ENCODE peak calls at places on chromosomes 2 and 18, in nine cellular contexts. One of them, this sample, is unnamed. For H3K9me3 and H3K27me3, the result is how much of the 10 kb centered on the place peaks cover.

GRCh38 chr18:58093311-58093790 is 49.3 kb downstream of the NEDD4L start:
- DNase-seq in cardiac muscle cell: no peak
- DNase-seq in GM23248: no peak
- DNase-seq in mesenchymal stem cell: no peak
- DNase-seq in NT2/D1: no peak
- DNase-seq in tibial artery: no peak
- DNase-seq in mammary epithelial cell: no peak
- DNase-seq in heart left ventricle: no peak
- DNase-seq in uterus: no peak
- DNase-seq in this sample: no peak

GRCh38 chr2:98875081-98875728 is 60.8 kb downstream of the CRACDL start:
- DNase-seq in cardiac muscle cell: no peak
- DNase-seq in GM23248: no peak
- DNase-seq in mesenchymal stem cell: no peak
- DNase-seq in NT2/D1: no peak
- DNase-seq in tibial artery: no peak
- DNase-seq in mammary epithelial cell: no peak
- DNase-seq in heart left ventricle: no peak
- DNase-seq in uterus: no peak
- DNase-seq in this sample: no peak

GRCh38 chr2:42171396-42171971 is 2.3 kb downstream of the EML4 start:
- DNase-seq in cardiac muscle cell: no peak
- DNase-seq in GM23248: no peak
- DNase-seq in mesenchymal stem cell: peak
- DNase-seq in NT2/D1: no peak
- DNase-seq in tibial artery: no peak
- DNase-seq in mammary epithelial cell: no peak
- DNase-seq in heart left ventricle: no peak
- DNase-seq in uterus: no peak
- DNase-seq in this sample: no peak

GRCh38 chr2:10166489-10167295 is 44.2 kb downstream of the RRM2 start:
- DNase-seq in cardiac muscle cell: no peak
- DNase-seq in GM23248: no peak
- DNase-seq in mesenchymal stem cell: no peak
- DNase-seq in NT2/D1: no peak
- DNase-seq in tibial artery: no peak
- DNase-seq in mammary epithelial cell: no peak
- DNase-seq in heart left ventricle: no peak
- DNase-seq in uterus: no peak
- DNase-seq in this sample: no peak

GRCh38 chr18:32612651-32613050 is 142.0 kb upstream of the GAREM1 start:
- DNase-seq in cardiac muscle cell: no peak
- DNase-seq in GM23248: no peak
- DNase-seq in mesenchymal stem cell: no peak
- DNase-seq in NT2/D1: no peak
- DNase-seq in tibial artery: no peak
- DNase-seq in mammary epithelial cell: no peak
- DNase-seq in heart left ventricle: no peak
- DNase-seq in uterus: no peak
- DNase-seq in this sample: no peak

GRCh38 chr18:55319517-55319905 is 268.5 kb downstream of the TCF4 start:
- DNase-seq in cardiac muscle cell: peak
- DNase-seq in GM23248: peak
- DNase-seq in mesenchymal stem cell: no peak
- DNase-seq in NT2/D1: no peak
- DNase-seq in tibial artery: no peak
- DNase-seq in mammary epithelial cell: no peak
- DNase-seq in heart left ventricle: no peak
- DNase-seq in uterus: no peak
- DNase-seq in this sample: no peak

GRCh38 chr2:240782886-240783818 is 36.9 kb downstream of the KIF1A start:
- DNase-seq in cardiac muscle cell: no peak
- DNase-seq in GM23248: no peak
- DNase-seq in mesenchymal stem cell: no peak
- DNase-seq in NT2/D1: no peak
- DNase-seq in tibial artery: no peak
- DNase-seq in mammary epithelial cell: no peak
- DNase-seq in heart left ventricle: no peak
- DNase-seq in uterus: no peak
- DNase-seq in this sample: no peak

GRCh38 chr2:73614997-73615396 is 27.2 kb downstream of the NAT8 start:
- DNase-seq in cardiac muscle cell: no peak
- DNase-seq in GM23248: no peak
- DNase-seq in mesenchymal stem cell: no peak
- DNase-seq in NT2/D1: no peak
- DNase-seq in tibial artery: no peak
- DNase-seq in mammary epithelial cell: no peak
- DNase-seq in heart left ventricle: no peak
- DNase-seq in uterus: no peak
- DNase-seq in this sample: no peak

GRCh38 chr2:237980751-237981150 is 13.9 kb downstream of the UBE2F start:
- DNase-seq in cardiac muscle cell: no peak
- DNase-seq in GM23248: no peak
- DNase-seq in mesenchymal stem cell: no peak
- DNase-seq in NT2/D1: no peak
- DNase-seq in tibial artery: no peak
- DNase-seq in mammary epithelial cell: no peak
- DNase-seq in heart left ventricle: no peak
- DNase-seq in uterus: no peak
- DNase-seq in this sample: no peak

GRCh38 chr2:120318626-120319025 is 27.3 kb upstream of the INHBB start:
- DNase-seq in cardiac muscle cell: peak
- DNase-seq in GM23248: peak
- DNase-seq in mesenchymal stem cell: no peak
- DNase-seq in NT2/D1: no peak
- DNase-seq in tibial artery: peak
- DNase-seq in mammary epithelial cell: no peak
- DNase-seq in heart left ventricle: peak
- DNase-seq in uterus: peak
- DNase-seq in this sample: no peak

GRCh38 chr2:94960266-94960665 is 65.2 kb upstream of the MAL start:
- DNase-seq in cardiac muscle cell: no peak
- DNase-seq in GM23248: no peak
- DNase-seq in mesenchymal stem cell: no peak
- DNase-seq in NT2/D1: no peak
- DNase-seq in tibial artery: no peak
- DNase-seq in mammary epithelial cell: no peak
- DNase-seq in heart left ventricle: no peak
- DNase-seq in uterus: no peak
- DNase-seq in this sample: no peak

GRCh38 chr18:63831080-63831788 is 56.0 kb downstream of the SERPINB7 start:
- DNase-seq in cardiac muscle cell: peak
- DNase-seq in GM23248: peak
- DNase-seq in mesenchymal stem cell: peak
- DNase-seq in NT2/D1: no peak
- DNase-seq in tibial artery: no peak
- DNase-seq in mammary epithelial cell: peak
- DNase-seq in heart left ventricle: no peak
- DNase-seq in uterus: no peak
- DNase-seq in this sample: peak

DNA sequence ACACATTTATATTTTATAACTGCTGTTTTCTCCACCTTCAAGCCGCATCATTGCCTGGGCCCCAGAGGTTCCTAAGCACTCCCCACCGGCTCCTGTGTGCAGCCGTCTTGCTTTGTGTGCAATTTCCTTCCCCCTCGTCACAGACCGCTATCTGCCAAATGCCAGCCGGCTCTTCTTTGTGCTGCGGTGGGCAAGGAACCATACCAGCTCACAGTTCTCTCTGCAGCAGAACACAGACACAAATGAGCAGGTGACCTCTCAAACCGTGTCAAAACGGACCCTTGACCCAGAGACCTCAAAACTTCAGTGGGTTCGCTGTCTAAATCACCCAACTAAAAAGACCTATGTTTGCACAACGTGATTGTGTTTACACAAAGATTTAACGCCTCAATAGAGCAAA is 58.2 kb downstream of the KLF7 start:
- DNase-seq in cardiac muscle cell: no peak
- DNase-seq in GM23248: no peak
- DNase-seq in mesenchymal stem cell: no peak
- DNase-seq in NT2/D1: no peak
- DNase-seq in tibial artery: no peak
- DNase-seq in mammary epithelial cell: no peak
- DNase-seq in heart left ventricle: no peak
- DNase-seq in uterus: no peak
- DNase-seq in this sample: no peak
- H3K4me3 ChIP-seq in cardiac muscle cell: no peak
- H3K4me3 ChIP-seq in GM23248: no peak
- H3K4me3 ChIP-seq in mesenchymal stem cell: no peak
- H3K4me3 ChIP-seq in NT2/D1: no peak
- H3K4me3 ChIP-seq in tibial artery: no peak
- H3K4me3 ChIP-seq in mammary epithelial cell: no peak
- H3K4me3 ChIP-seq in heart left ventricle: no peak
- H3K4me3 ChIP-seq in uterus: no peak
- H3K4me3 ChIP-seq in this sample: no peak

GRCh38 chr18:65359479-65359878 is 391.3 kb upstream of the CDH7 start:
- DNase-seq in cardiac muscle cell: no peak
- DNase-seq in GM23248: no peak
- DNase-seq in mesenchymal stem cell: no peak
- DNase-seq in NT2/D1: no peak
- DNase-seq in tibial artery: no peak
- DNase-seq in mammary epithelial cell: no peak
- DNase-seq in heart left ventricle: no peak
- DNase-seq in uterus: no peak
- DNase-seq in this sample: no peak

GRCh38 chr18:65363006-65363405 is 387.8 kb upstream of the CDH7 start:
- DNase-seq in cardiac muscle cell: no peak
- DNase-seq in GM23248: no peak
- DNase-seq in mesenchymal stem cell: no peak
- DNase-seq in NT2/D1: no peak
- DNase-seq in tibial artery: no peak
- DNase-seq in mammary epithelial cell: no peak
- DNase-seq in heart left ventricle: no peak
- DNase-seq in uterus: no peak
- DNase-seq in this sample: no peak

GRCh38 chr18:65363911-65364632 is 386.7 kb upstream of the CDH7 start:
- DNase-seq in cardiac muscle cell: no peak
- DNase-seq in GM23248: no peak
- DNase-seq in mesenchymal stem cell: peak
- DNase-seq in NT2/D1: no peak
- DNase-seq in tibial artery: no peak
- DNase-seq in mammary epithelial cell: no peak
- DNase-seq in heart left ventricle: no peak
- DNase-seq in uterus: no peak
- DNase-seq in this sample: no peak

GRCh38 chr18:65365245-65365955 is 385.4 kb upstream of the CDH7 start:
- DNase-seq in cardiac muscle cell: no peak
- DNase-seq in GM23248: no peak
- DNase-seq in mesenchymal stem cell: no peak
- DNase-seq in NT2/D1: peak
- DNase-seq in tibial artery: no peak
- DNase-seq in mammary epithelial cell: no peak
- DNase-seq in heart left ventricle: no peak
- DNase-seq in uterus: no peak
- DNase-seq in this sample: no peak
- H3K9me3 ChIP-seq in cardiac muscle cell: under half
- H3K9me3 ChIP-seq in GM23248: under half
- H3K9me3 ChIP-seq in mesenchymal stem cell: under half
- H3K9me3 ChIP-seq in NT2/D1: under half
- H3K9me3 ChIP-seq in tibial artery: under half
- H3K9me3 ChIP-seq in mammary epithelial cell: under half
- H3K9me3 ChIP-seq in heart left ventricle: under half
- H3K9me3 ChIP-seq in uterus: under half
- H3K9me3 ChIP-seq in this sample: under half

DNA sequence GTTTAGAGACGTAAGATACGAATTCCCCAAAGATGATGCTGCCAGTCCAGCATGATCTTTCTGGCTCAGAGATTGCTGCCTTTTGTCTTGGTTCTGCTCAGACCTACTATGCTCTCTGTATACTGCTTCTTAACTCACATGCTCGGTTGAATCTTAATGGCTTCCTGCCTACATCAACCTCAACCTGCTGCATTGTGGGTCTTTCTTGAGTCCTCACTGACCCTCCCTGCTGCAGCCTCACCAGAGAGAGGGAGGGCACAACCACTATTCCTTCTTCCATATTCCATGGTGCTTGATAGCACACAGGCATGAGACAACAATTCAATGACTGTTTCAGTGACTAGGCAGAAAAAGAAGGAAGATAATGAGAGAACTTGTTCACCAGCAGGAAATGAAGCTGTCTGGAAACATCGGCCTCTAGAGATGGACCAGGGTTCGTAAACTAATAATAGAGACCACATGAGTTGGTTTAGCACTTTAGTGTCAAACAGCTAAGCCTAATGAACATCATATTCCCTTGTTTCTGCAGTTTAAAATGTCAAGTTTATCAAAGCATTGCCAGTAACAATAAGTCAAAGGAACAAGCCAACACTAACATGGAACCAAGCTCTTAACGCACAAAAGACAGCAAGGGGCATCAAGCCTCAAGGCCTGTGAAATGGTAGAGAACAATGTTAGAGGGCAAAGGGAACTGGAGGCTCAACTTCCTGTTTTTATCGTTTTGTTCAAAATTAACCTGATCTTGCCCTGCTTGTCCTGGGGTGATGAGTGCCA is 333.9 kb downstream of the PDE11A start:
- DNase-seq in cardiac muscle cell: no peak
- DNase-seq in GM23248: no peak
- DNase-seq in mesenchymal stem cell: no peak
- DNase-seq in NT2/D1: no peak
- DNase-seq in tibial artery: no peak
- DNase-seq in mammary epithelial cell: no peak
- DNase-seq in heart left ventricle: no peak
- DNase-seq in uterus: no peak
- DNase-seq in this sample: no peak
- H3K27me3 ChIP-seq in cardiac muscle cell: under half
- H3K27me3 ChIP-seq in GM23248: under half
- H3K27me3 ChIP-seq in mesenchymal stem cell: under half
- H3K27me3 ChIP-seq in NT2/D1: half or more
- H3K27me3 ChIP-seq in tibial artery: under half
- H3K27me3 ChIP-seq in mammary epithelial cell: under half
- H3K27me3 ChIP-seq in heart left ventricle: under half
- H3K27me3 ChIP-seq in uterus: under half
- H3K27me3 ChIP-seq in this sample: under half

GRCh38 chr18:3456686-3457069 is 6.7 kb downstream of the TGIF1 start:
- DNase-seq in cardiac muscle cell: no peak
- DNase-seq in GM23248: no peak
- DNase-seq in mesenchymal stem cell: peak
- DNase-seq in NT2/D1: no peak
- DNase-seq in tibial artery: no peak
- DNase-seq in mammary epithelial cell: no peak
- DNase-seq in heart left ventricle: no peak
- DNase-seq in uterus: no peak
- DNase-seq in this sample: no peak

GRCh38 chr18:3453540-3454364 is 3.8 kb downstream of the TGIF1 start:
- DNase-seq in cardiac muscle cell: peak
- DNase-seq in GM23248: peak
- DNase-seq in mesenchymal stem cell: peak
- DNase-seq in NT2/D1: no peak
- DNase-seq in tibial artery: peak
- DNase-seq in mammary epithelial cell: peak
- DNase-seq in heart left ventricle: peak
- DNase-seq in uterus: peak
- DNase-seq in this sample: peak

GRCh38 chr18:3454365-3455089 is 4.6 kb downstream of the TGIF1 start:
- DNase-seq in cardiac muscle cell: peak
- DNase-seq in GM23248: peak
- DNase-seq in mesenchymal stem cell: peak
- DNase-seq in NT2/D1: no peak
- DNase-seq in tibial artery: no peak
- DNase-seq in mammary epithelial cell: peak
- DNase-seq in heart left ventricle: peak
- DNase-seq in uterus: peak
- DNase-seq in this sample: peak

GRCh38 chr18:3455938-3456685 is 6.1 kb downstream of the TGIF1 start:
- DNase-seq in cardiac muscle cell: peak
- DNase-seq in GM23248: peak
- DNase-seq in mesenchymal stem cell: peak
- DNase-seq in NT2/D1: no peak
- DNase-seq in tibial artery: no peak
- DNase-seq in mammary epithelial cell: peak
- DNase-seq in heart left ventricle: no peak
- DNase-seq in uterus: no peak
- DNase-seq in this sample: no peak

GRCh38 chr18:3455090-3455640 is 5.2 kb downstream of the TGIF1 start:
- DNase-seq in cardiac muscle cell: no peak
- DNase-seq in GM23248: no peak
- DNase-seq in mesenchymal stem cell: peak
- DNase-seq in NT2/D1: no peak
- DNase-seq in tibial artery: no peak
- DNase-seq in mammary epithelial cell: no peak
- DNase-seq in heart left ventricle: no peak
- DNase-seq in uterus: no peak
- DNase-seq in this sample: no peak
- H3K4me3 ChIP-seq in cardiac muscle cell: peak
- H3K4me3 ChIP-seq in GM23248: peak
- H3K4me3 ChIP-seq in mesenchymal stem cell: peak
- H3K4me3 ChIP-seq in NT2/D1: no peak
- H3K4me3 ChIP-seq in tibial artery: no peak
- H3K4me3 ChIP-seq in mammary epithelial cell: peak
- H3K4me3 ChIP-seq in heart left ventricle: peak
- H3K4me3 ChIP-seq in uterus: no peak
- H3K4me3 ChIP-seq in this sample: peak

This sample was measured in MG63.